ENCODE peak calls at places on chromosomes 7 and 10, in four cellular contexts. T is GM23338, Z is lower lobe of right lung, G is adipocyte. R is an unnamed sample.
A peak's percentile ranks its signal among the peaks of the same experiment; 100 is the strongest.

GRCh38 chr10:30437039-30437781 is 3.2 kb downstream of the MAP3K8 start:
- DNase-seq in T (no peak), Z (no peak), G (peak; percentile 67), R (no peak)

GRCh38 chr10:96991313-96991841 is 159.3 kb downstream of the LCOR start:
- DNase-seq in T (no peak), Z (no peak), G (peak; percentile 63), R (peak; percentile 72)

GRCh38 chr7:45921699-45922519 is 837 bp upstream of the IGFBP3 start:
- DNase-seq in T (peak; percentile 85), Z (peak; percentile 51), G (peak; percentile 89), R (peak; percentile 65)

GRCh38 chr10:6305762-6306321 is 103.1 kb downstream of the PFKFB3 start:
- DNase-seq in T (no peak), Z (no peak), G (no peak), R (no peak)

GRCh38 chr10:11046766-11047165 is 29.1 kb downstream of the CELF2 start:
- DNase-seq in T (no peak), Z (no peak), G (no peak), R (no peak)

GRCh38 chr10:96257944-96258343 is 13.4 kb downstream of the BLNK start:
- DNase-seq in T (no peak), Z (no peak), G (no peak), R (no peak)

GRCh38 chr7:27179030-27179429 is 4.9 kb upstream of the HOXA10 start:
- DNase-seq in T (no peak), Z (no peak), G (no peak), R (no peak)

GRCh38 chr7:29335188-29336083 is 140.9 kb downstream of the CHN2 start:
- DNase-seq in T (no peak), Z (no peak), G (no peak), R (no peak)

GRCh38 chr10:46539596-46540411 is 16.7 kb downstream of the GPRIN2 start:
- DNase-seq in T (no peak), Z (peak; percentile 48), G (peak; percentile 55), R (no peak)

GRCh38 chr10:51215956-51216834 is 141.9 kb downstream of the PRKG1 start:
- DNase-seq in T (no peak), Z (no peak), G (no peak), R (no peak)

GRCh38 chr10:71782221-71782916 is 9.0 kb upstream of the VSIR start:
- DNase-seq in T (no peak), Z (peak; percentile 32), G (no peak), R (no peak)

GRCh38 chr10:22611425-22612111 is 102.8 kb downstream of the PIP4K2A start:
- DNase-seq in T (no peak), Z (no peak), G (no peak), R (no peak)

GRCh38 chr7:151697942-151698341 is 178.2 kb upstream of the RHEB start:
- DNase-seq in T (no peak), Z (no peak), G (no peak), R (no peak)

GRCh38 chr7:37109853-37110252 is 338.8 kb downstream of the ELMO1 start:
- DNase-seq in T (peak; percentile 22), Z (no peak), G (no peak), R (no peak)

GRCh38 chr7:18866359-18867036 is 250.9 kb downstream of the TWIST1 start:
- DNase-seq in T (no peak), Z (no peak), G (peak; percentile 99), R (peak; percentile 99)

GRCh38 chr7:1564603-1565022 is 5.2 kb downstream of the PSMG3 start:
- DNase-seq in T (no peak), Z (no peak), G (no peak), R (no peak)

GRCh38 chr7:74583630-74584029 is 73.9 kb upstream of the GTF2I start:
- DNase-seq in T (peak; percentile 25), Z (no peak), G (no peak), R (no peak)

GRCh38 chr7:139523199-139523941 is at the start of gene CLEC2L:
- DNase-seq in T (peak; percentile 56), Z (no peak), G (peak; percentile 55), R (peak; percentile 34)

GRCh38 chr10:5938291-5938690 is 39.1 kb downstream of the IL15RA start:
- DNase-seq in T (no peak), Z (no peak), G (no peak), R (no peak)

GRCh38 chr7:26197153-26198115 is 3.1 kb downstream of the HNRNPA2B1 start:
- DNase-seq in T (no peak), Z (no peak), G (no peak), R (no peak)

GRCh38 chr10:5618829-5619228 is 47.6 kb downstream of the ASB13 start:
- DNase-seq in T (no peak), Z (peak; percentile 45), G (no peak), R (peak; percentile 35)

GRCh38 chr7:111752022-111752582 is 189.8 kb upstream of the IMMP2L start:
- DNase-seq in T (peak; percentile 84), Z (peak; percentile 66), G (peak; percentile 81), R (peak; percentile 66)

GRCh38 chr7:119175916-119176627 is 951.6 kb downstream of the ANKRD7 start:
- DNase-seq in T (peak; percentile 98), Z (no peak), G (peak; percentile 71), R (no peak)

GRCh38 chr7:25073451-25073850 is 51.6 kb downstream of the CYCS start:
- DNase-seq in T (no peak), Z (no peak), G (peak; percentile 67), R (peak; percentile 59)

GRCh38 chr10:104622598-104623209 is 18.4 kb upstream of the SORCS3 start:
- DNase-seq in T (peak; percentile 84), Z (no peak), G (no peak), R (no peak)

GRCh38 chr10:86888585-86889381 is 68.6 kb downstream of the MMRN2 start:
- DNase-seq in T (no peak), Z (no peak), G (peak; percentile 58), R (peak; percentile 55)

GRCh38 chr10:33335800-33336605 is 1.5 kb upstream of the NRP1 start:
- DNase-seq in T (peak; percentile 70), Z (peak; percentile 70), G (peak; percentile 84), R (peak; percentile 94)

GRCh38 chr10:20976891-20977684 is 80.0 kb upstream of the NEBL start:
- DNase-seq in T (peak; percentile 21), Z (no peak), G (no peak), R (no peak)

GRCh38 chr10:30769361-30769760 is 139.8 kb upstream of the LYZL2 start:
- DNase-seq in T (no peak), Z (no peak), G (no peak), R (no peak)

GRCh38 chr10:24691113-24691512 is 32.6 kb downstream of the ARHGAP21 start:
- DNase-seq in T (no peak), Z (no peak), G (peak; percentile 35), R (peak; percentile 71)

GRCh38 chr7:48078470-48078869 is 10.6 kb upstream of the UPP1 start:
- DNase-seq in T (no peak), Z (no peak), G (no peak), R (peak; percentile 58)

GRCh38 chr10:78859266-78859665 is 209.5 kb upstream of the ZMIZ1 start:
- DNase-seq in T (no peak), Z (no peak), G (no peak), R (no peak)

GRCh38 chr7:150910996-150911422 is 58.7 kb downstream of the AOC1 start:
- DNase-seq in T (peak; percentile 7), Z (no peak), G (no peak), R (no peak)

GRCh38 chr7:93178213-93178612 is 30.0 kb upstream of the SAMD9L start:
- DNase-seq in T (peak; percentile 17), Z (no peak), G (peak; percentile 46), R (peak; percentile 44)

GRCh38 chr7:6121141-6121540 is 90.0 kb downstream of the ANKRD61 start:
- DNase-seq in T (no peak), Z (no peak), G (no peak), R (peak; percentile 42)

GRCh38 chr7:69643708-69644445 is 45.6 kb downstream of the AUTS2 start:
- DNase-seq in T (peak; percentile 56), Z (no peak), G (no peak), R (no peak)

GRCh38 chr7:69640216-69640615 is 41.9 kb downstream of the AUTS2 start:
- DNase-seq in T (no peak), Z (no peak), G (no peak), R (no peak)

GRCh38 chr7:69640925-69641594 is 42.8 kb downstream of the AUTS2 start:
- DNase-seq in T (no peak), Z (no peak), G (no peak), R (no peak)

GRCh38 chr7:69635572-69636190 is 37.4 kb downstream of the AUTS2 start:
- DNase-seq in T (no peak), Z (no peak), G (no peak), R (no peak)

GRCh38 chr7:69638674-69639073 is 40.4 kb downstream of the AUTS2 start:
- DNase-seq in T (peak; percentile 40), Z (no peak), G (no peak), R (no peak)
- H3K4me3 ChIP-seq in T (no peak overlapping the region), Z (no peak overlapping the region), G (no peak overlapping the region), R (no peak overlapping the region)

GRCh38 chr7:84368122-84368521 is 173.5 kb upstream of the SEMA3A start:
- DNase-seq in T (no peak), Z (no peak), G (no peak), R (no peak)

GRCh38 chr7:84372155-84372621 is 177.6 kb upstream of the SEMA3A start:
- DNase-seq in T (no peak), Z (no peak), G (peak; percentile 71), R (peak; percentile 92)

GRCh38 chr7:84370114-84370513 is 175.5 kb upstream of the SEMA3A start:
- DNase-seq in T (no peak), Z (no peak), G (no peak), R (no peak)

DNA sequence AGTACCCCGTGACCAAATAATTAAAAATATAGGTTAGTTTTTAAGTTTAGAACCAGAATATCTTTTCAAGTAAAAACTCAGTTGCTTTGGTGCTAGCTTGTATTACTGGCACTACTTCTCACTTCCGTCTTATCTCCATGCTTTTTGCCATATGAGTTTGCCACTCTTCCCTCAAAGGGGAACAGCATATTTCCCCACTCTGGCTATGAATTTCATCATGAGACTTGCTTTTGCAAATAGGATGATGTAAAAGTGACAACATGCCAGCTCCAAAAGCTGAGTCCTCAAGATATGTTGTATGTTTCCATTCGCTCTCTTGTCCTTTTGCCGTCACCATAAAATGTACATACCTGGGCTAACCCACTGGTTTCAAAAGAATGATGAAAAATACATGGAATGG is 178.1 kb upstream of the SEMA3A start:
- DNase-seq in T (no peak), Z (no peak), G (peak; percentile 39), R (peak; percentile 69)
- H3K4me3 ChIP-seq in T (no peak overlapping the region), Z (no peak overlapping the region), G (peak overlapping the region; percentile 67), R (no peak overlapping the region)

GRCh38 chr7:96316949-96317348 is 4.9 kb downstream of the SLC25A13 start:
- DNase-seq in T (peak; percentile 41), Z (no peak), G (no peak), R (no peak)
- H3K4me3 ChIP-seq in T (no peak overlapping the region), Z (no peak overlapping the region), G (no peak overlapping the region), R (no peak overlapping the region)

DNA sequence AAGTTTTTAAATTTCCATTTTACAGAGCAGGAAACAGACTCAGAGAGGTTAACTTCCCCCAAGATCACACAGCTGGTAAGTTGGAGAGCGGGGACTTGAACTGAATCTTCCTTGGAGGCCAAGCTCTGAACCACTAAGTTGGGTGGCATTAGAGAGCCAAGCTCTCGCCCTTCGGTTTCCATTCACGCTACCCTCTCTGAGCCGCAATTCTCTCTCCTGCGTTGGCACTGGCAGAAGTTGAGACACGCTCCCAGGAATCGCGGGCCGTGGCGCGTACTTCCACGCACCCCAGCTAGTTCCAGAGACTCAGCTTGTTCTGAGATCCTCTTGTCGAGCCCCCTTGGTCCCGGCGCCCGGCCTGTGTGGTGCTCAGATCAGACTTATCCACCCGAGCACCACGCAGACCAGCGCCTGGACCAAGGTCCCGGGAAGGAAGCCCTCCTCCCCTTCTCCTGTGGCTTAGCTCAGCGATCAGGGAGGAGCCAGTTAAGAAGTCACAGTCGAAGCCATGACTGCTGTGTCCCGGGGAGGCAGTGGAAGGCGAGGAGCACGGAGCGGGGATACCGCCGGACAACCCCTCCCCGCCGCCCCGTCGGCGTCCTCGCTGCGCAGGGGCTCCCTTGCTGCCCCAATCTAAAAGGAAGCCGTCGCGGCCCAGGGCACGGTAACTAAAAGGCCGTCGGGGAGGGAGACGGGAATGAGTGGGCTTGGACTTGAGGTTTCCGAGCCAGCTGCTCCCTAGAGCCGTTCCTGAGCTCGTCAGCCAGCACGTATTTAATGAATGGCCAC is 29.5 kb upstream of the VAX1 start:
- DNase-seq in T (no peak), Z (no peak), G (no peak), R (no peak)
- H3K4me3 ChIP-seq in T (peak overlapping the region; percentile 63), Z (peak overlapping the region; percentile 22), G (peak overlapping the region; percentile 18), R (no peak overlapping the region)